ENCODE peak calls at places on chromosomes 13 and 19, in five cellular contexts. One of them, this sample, is unnamed.
A peak's percentile ranks its signal among the peaks of the same experiment; 100 is the strongest.

GRCh38 chr13:96460571-96460970 is 370.7 kb downstream of the HS6ST3 start:
- DNase-seq in body of pancreas: peak; percentile 15
- DNase-seq in SK-N-SH: peak; percentile 12
- DNase-seq in AG10803: no peak
- DNase-seq in CD4-positive, alpha-beta T cell: no peak
- DNase-seq in this sample: no peak

GRCh38 chr19:11624064-11624463 is 26.8 kb downstream of the ZNF627 start:
- DNase-seq in body of pancreas: no peak
- DNase-seq in SK-N-SH: no peak
- DNase-seq in AG10803: peak; percentile 69
- DNase-seq in CD4-positive, alpha-beta T cell: no peak
- DNase-seq in this sample: no peak

GRCh38 chr19:13169769-13170168 is 19.6 kb downstream of the IER2 start:
- DNase-seq in body of pancreas: peak; percentile 52
- DNase-seq in SK-N-SH: no peak
- DNase-seq in AG10803: peak; percentile 60
- DNase-seq in CD4-positive, alpha-beta T cell: no peak
- DNase-seq in this sample: no peak

GRCh38 chr13:69585656-69586055 is 522.0 kb upstream of the ATXN8OS start:
- DNase-seq in body of pancreas: no peak
- DNase-seq in SK-N-SH: no peak
- DNase-seq in AG10803: no peak
- DNase-seq in CD4-positive, alpha-beta T cell: no peak
- DNase-seq in this sample: no peak

GRCh38 chr19:56245062-56245740 is 27.3 kb upstream of the EDDM13 start:
- DNase-seq in body of pancreas: no peak
- DNase-seq in SK-N-SH: no peak
- DNase-seq in AG10803: peak; percentile 33
- DNase-seq in CD4-positive, alpha-beta T cell: no peak
- DNase-seq in this sample: no peak

GRCh38 chr19:49340069-49340864 is 5.1 kb downstream of the CD37 start:
- DNase-seq in body of pancreas: peak; percentile 93
- DNase-seq in SK-N-SH: no peak
- DNase-seq in AG10803: no peak
- DNase-seq in CD4-positive, alpha-beta T cell: no peak
- DNase-seq in this sample: peak; percentile 21

GRCh38 chr13:102555914-102556553 is 40.8 kb upstream of the TPP2 start:
- DNase-seq in body of pancreas: no peak
- DNase-seq in SK-N-SH: peak; percentile 47
- DNase-seq in AG10803: peak; percentile 25
- DNase-seq in CD4-positive, alpha-beta T cell: no peak
- DNase-seq in this sample: peak; percentile 4

GRCh38 chr13:106612688-106613087 is 44.8 kb upstream of the ARGLU1 start:
- DNase-seq in body of pancreas: peak; percentile 46
- DNase-seq in SK-N-SH: no peak
- DNase-seq in AG10803: peak; percentile 43
- DNase-seq in CD4-positive, alpha-beta T cell: no peak
- DNase-seq in this sample: no peak

GRCh38 chr13:62014299-62014698 is 598.6 kb upstream of the PCDH20 start:
- DNase-seq in body of pancreas: no peak
- DNase-seq in SK-N-SH: peak; percentile 12
- DNase-seq in AG10803: no peak
- DNase-seq in CD4-positive, alpha-beta T cell: no peak
- DNase-seq in this sample: no peak

GRCh38 chr13:31413531-31413930 is 213.8 kb downstream of the B3GLCT start:
- DNase-seq in body of pancreas: no peak
- DNase-seq in SK-N-SH: no peak
- DNase-seq in AG10803: no peak
- DNase-seq in CD4-positive, alpha-beta T cell: no peak
- DNase-seq in this sample: no peak

GRCh38 chr13:44259045-44260042 is 114.3 kb upstream of the SERP2 start:
- DNase-seq in body of pancreas: peak; percentile 54
- DNase-seq in SK-N-SH: peak; percentile 33
- DNase-seq in AG10803: peak; percentile 11
- DNase-seq in CD4-positive, alpha-beta T cell: peak; percentile 67
- DNase-seq in this sample: peak; percentile 92

GRCh38 chr19:572891-573825 is 762 bp downstream of the BSG start:
- DNase-seq in body of pancreas: peak; percentile 55
- DNase-seq in SK-N-SH: peak; percentile 69
- DNase-seq in AG10803: peak; percentile 52
- DNase-seq in CD4-positive, alpha-beta T cell: no peak
- DNase-seq in this sample: peak; percentile 36

GRCh38 chr13:35953537-35954206 is 177.5 kb downstream of the DCLK1 start:
- DNase-seq in body of pancreas: peak; percentile 52
- DNase-seq in SK-N-SH: peak; percentile 74
- DNase-seq in AG10803: peak; percentile 98
- DNase-seq in CD4-positive, alpha-beta T cell: no peak
- DNase-seq in this sample: no peak

GRCh38 chr13:74641586-74641985 is 507.4 kb upstream of the KLF12 start:
- DNase-seq in body of pancreas: no peak
- DNase-seq in SK-N-SH: no peak
- DNase-seq in AG10803: peak; percentile 61
- DNase-seq in CD4-positive, alpha-beta T cell: no peak
- DNase-seq in this sample: no peak

GRCh38 chr13:94557836-94558235 is 38.1 kb downstream of the TGDS start:
- DNase-seq in body of pancreas: no peak
- DNase-seq in SK-N-SH: no peak
- DNase-seq in AG10803: no peak
- DNase-seq in CD4-positive, alpha-beta T cell: no peak
- DNase-seq in this sample: no peak

GRCh38 chr19:1304197-1304924 is 18.7 kb downstream of the EFNA2 start:
- DNase-seq in body of pancreas: no peak
- DNase-seq in SK-N-SH: no peak
- DNase-seq in AG10803: no peak
- DNase-seq in CD4-positive, alpha-beta T cell: no peak
- DNase-seq in this sample: no peak

GRCh38 chr13:28429685-28430290 is 65.1 kb downstream of the FLT1 start:
- DNase-seq in body of pancreas: no peak
- DNase-seq in SK-N-SH: no peak
- DNase-seq in AG10803: peak; percentile 35
- DNase-seq in CD4-positive, alpha-beta T cell: no peak
- DNase-seq in this sample: no peak

GRCh38 chr13:37534181-37534580 is 64.4 kb downstream of the POSTN start:
- DNase-seq in body of pancreas: no peak
- DNase-seq in SK-N-SH: no peak
- DNase-seq in AG10803: peak; percentile 79
- DNase-seq in CD4-positive, alpha-beta T cell: no peak
- DNase-seq in this sample: no peak

GRCh38 chr13:60019119-60019993 is 144.4 kb downstream of the DIAPH3 start:
- DNase-seq in body of pancreas: no peak
- DNase-seq in SK-N-SH: no peak
- DNase-seq in AG10803: peak; percentile 11
- DNase-seq in CD4-positive, alpha-beta T cell: no peak
- DNase-seq in this sample: no peak

DNA sequence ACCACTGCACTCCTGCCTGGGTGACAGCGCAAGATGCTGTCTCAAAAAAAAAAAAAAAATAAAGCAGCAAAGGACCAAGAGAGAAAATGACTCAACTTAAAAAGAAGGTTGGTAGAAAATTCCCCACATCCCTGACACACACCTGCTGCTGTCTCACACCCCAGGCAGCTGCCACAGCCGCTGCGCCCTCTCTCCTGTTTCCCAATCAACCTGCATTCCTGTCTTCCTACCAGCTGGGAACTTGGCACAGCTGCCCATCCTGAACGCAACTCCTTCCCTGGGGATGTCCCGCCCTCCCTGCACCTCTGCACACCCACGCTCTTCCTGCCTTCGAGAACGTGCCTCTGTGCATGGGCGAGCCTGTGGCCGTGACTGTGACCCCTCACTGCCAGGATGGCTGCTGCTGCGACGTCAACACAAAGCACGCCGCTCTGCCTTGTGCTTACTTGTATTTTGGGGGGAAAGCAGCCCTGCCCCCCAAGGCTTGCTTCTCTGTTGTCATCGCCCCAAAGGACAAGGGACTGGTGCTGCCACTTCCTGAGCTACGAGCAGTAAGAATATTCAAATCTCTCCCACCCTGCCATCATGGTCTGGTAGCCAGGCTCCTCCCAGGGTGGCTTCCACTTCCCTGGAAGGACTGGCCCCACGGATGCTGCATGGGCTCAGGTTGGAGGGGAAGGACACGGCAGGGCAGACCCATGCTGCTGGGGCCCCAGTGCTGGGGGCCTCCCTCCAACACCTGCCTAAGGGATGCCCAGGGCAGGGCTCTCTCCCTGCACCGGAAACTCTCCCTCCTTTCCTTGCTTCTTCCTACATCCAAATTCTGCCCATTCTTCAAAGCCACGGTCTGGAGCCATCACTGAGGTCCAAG is 20.7 kb downstream of the SH3GL1 start:
- DNase-seq in body of pancreas: peak; percentile 94
- DNase-seq in SK-N-SH: peak; percentile 18
- DNase-seq in AG10803: peak; percentile 48
- DNase-seq in CD4-positive, alpha-beta T cell: no peak
- DNase-seq in this sample: peak; percentile 82
- TF ChIP-seq CTCF in body of pancreas: no peak
- TF ChIP-seq CTCF in SK-N-SH: no peak
- TF ChIP-seq CTCF in AG10803: no peak
- TF ChIP-seq CTCF in CD4-positive, alpha-beta T cell: no peak
- TF ChIP-seq CTCF in this sample: no peak

GRCh38 chr19:10390652-10391286 is 10.4 kb upstream of the TYK2 start:
- DNase-seq in body of pancreas: peak; percentile 77
- DNase-seq in SK-N-SH: peak; percentile 85
- DNase-seq in AG10803: peak; percentile 63
- DNase-seq in CD4-positive, alpha-beta T cell: peak; percentile 70
- DNase-seq in this sample: peak; percentile 81

GRCh38 chr19:10388957-10389356 is 8.6 kb upstream of the TYK2 start:
- DNase-seq in body of pancreas: peak; percentile 88
- DNase-seq in SK-N-SH: peak; percentile 76
- DNase-seq in AG10803: peak; percentile 66
- DNase-seq in CD4-positive, alpha-beta T cell: peak; percentile 89
- DNase-seq in this sample: peak; percentile 89

GRCh38 chr19:10392120-10392519 is 11.2 kb downstream of the CDC37 start:
- DNase-seq in body of pancreas: no peak
- DNase-seq in SK-N-SH: no peak
- DNase-seq in AG10803: no peak
- DNase-seq in CD4-positive, alpha-beta T cell: no peak
- DNase-seq in this sample: no peak

GRCh38 chr19:10393137-10393536 is 10.2 kb downstream of the CDC37 start:
- DNase-seq in body of pancreas: no peak
- DNase-seq in SK-N-SH: no peak
- DNase-seq in AG10803: no peak
- DNase-seq in CD4-positive, alpha-beta T cell: no peak
- DNase-seq in this sample: no peak

GRCh38 chr19:10389863-10390262 is 9.5 kb upstream of the TYK2 start:
- DNase-seq in body of pancreas: no peak
- DNase-seq in SK-N-SH: no peak
- DNase-seq in AG10803: no peak
- DNase-seq in CD4-positive, alpha-beta T cell: no peak
- DNase-seq in this sample: peak; percentile 62
- TF ChIP-seq CTCF in body of pancreas: no peak
- TF ChIP-seq CTCF in SK-N-SH: peak; percentile 40
- TF ChIP-seq CTCF in AG10803: peak; percentile 7
- TF ChIP-seq CTCF in CD4-positive, alpha-beta T cell: no peak
- TF ChIP-seq CTCF in this sample: no peak

DNA sequence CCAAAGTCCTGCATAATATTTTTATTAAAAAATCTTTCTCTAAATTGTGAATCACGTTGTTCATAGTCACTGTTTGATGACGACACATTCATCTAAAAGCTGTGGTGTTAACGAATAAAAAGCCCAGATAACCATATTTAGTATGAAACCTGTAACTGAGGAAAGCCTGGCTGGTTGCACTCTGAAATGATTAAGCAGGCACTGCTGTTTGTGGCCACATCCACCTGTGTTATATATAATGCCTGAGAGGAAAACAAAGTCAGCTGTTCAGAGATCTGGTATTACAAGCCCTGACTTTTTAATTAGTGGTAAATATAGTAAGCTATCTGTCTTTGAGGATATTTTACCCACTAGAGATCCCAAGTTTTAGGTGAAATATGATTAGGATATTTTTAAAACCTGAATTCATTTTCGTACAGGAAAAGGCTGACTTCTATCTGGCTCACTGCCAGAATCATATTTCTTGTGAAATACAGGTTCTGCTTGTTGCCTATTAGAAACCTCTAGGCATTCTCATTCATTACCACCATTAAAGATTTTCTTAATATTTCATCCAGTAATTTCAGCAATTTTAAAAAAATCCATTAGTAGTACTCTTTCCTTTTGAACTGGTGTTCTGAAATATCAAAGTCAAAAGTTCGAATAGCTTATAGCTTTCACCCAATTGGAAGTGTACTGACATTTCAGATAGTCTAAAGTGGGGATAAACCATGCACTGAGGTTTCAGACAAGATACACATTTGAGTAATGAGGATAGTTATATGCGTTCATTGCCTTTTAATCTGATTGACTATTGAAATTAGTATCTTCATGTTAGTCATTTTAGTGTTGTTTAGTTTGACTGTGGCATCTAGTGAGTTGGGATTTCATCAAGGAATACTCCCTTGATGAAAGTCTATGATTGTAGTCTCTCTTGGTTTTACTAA is 79.7 kb downstream of the LMO7 start:
- DNase-seq in body of pancreas: no peak
- DNase-seq in SK-N-SH: no peak
- DNase-seq in AG10803: no peak
- DNase-seq in CD4-positive, alpha-beta T cell: no peak
- DNase-seq in this sample: peak; percentile 47
- TF ChIP-seq CTCF in body of pancreas: no peak
- TF ChIP-seq CTCF in SK-N-SH: no peak
- TF ChIP-seq CTCF in AG10803: no peak
- TF ChIP-seq CTCF in CD4-positive, alpha-beta T cell: no peak
- TF ChIP-seq CTCF in this sample: no peak

GRCh38 chr19:35977446-35978222 is 17.4 kb upstream of the SDHAF1 start:
- DNase-seq in body of pancreas: no peak
- DNase-seq in SK-N-SH: peak; percentile 59
- DNase-seq in AG10803: no peak
- DNase-seq in CD4-positive, alpha-beta T cell: no peak
- DNase-seq in this sample: peak; percentile 71
- TF ChIP-seq CTCF in body of pancreas: no peak
- TF ChIP-seq CTCF in SK-N-SH: no peak
- TF ChIP-seq CTCF in AG10803: no peak
- TF ChIP-seq CTCF in CD4-positive, alpha-beta T cell: no peak
- TF ChIP-seq CTCF in this sample: peak; percentile 60

DNA sequence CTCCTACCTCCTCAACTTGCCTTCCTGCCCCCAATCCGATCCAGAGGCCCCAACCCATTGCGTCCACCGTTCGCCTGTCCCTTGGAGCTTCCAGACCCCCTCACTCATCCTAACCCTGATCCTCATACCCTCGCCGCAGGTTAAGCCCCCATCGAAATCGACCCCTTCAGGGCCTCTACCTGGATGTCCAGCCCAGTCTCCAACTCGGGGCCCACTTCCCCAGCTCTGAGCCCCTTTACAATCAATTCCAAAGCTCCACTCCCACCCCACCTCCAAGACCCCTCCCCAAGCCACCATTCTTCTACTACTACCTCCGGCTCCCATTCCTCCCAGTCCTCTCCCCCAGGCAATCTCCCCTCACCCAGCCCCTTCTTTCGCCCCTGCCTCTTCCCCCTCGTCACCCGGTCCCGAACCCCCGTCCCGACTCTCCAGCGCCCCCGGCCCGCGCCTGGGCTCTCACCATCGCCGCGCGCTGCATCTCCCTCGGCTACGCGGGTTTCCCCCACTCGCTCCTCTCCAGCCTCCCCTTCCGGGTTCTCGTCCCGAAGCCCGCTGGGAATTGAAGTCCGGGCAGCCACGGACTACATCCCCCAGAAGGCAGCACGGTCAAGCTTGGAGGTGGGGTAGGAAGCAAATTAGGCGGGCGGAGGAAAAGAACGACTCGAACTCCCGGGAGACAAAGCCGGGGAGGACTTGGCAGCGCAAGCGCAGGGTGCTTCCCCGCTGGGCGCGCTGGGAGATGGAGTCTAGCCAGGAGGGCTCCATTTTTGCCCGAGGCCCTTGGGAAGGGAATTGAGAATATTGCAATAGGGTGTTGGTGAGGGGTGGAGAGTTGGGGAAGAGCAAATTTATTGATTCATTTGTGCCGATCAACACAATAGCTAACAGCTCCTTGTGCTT is at the start of gene FBXO46:
- DNase-seq in body of pancreas: peak; percentile 98
- DNase-seq in SK-N-SH: peak; percentile 97
- DNase-seq in AG10803: peak; percentile 98
- DNase-seq in CD4-positive, alpha-beta T cell: peak; percentile 91
- DNase-seq in this sample: peak; percentile 98
- TF ChIP-seq CTCF in body of pancreas: peak; percentile 6
- TF ChIP-seq CTCF in SK-N-SH: peak; percentile 40
- TF ChIP-seq CTCF in AG10803: peak; percentile 8
- TF ChIP-seq CTCF in CD4-positive, alpha-beta T cell: no peak
- TF ChIP-seq CTCF in this sample: no peak

This sample was measured in activated CD8-positive, alpha-beta T cell treated with anti-CD3 and anti-CD28 coated beads for 36 hours.